ENCODE peak calls at places on chromosome 3, in four cellular contexts. B, W, N and Y are unnamed samples.

GRCh38 chr3:65619391-65620298 is 419.1 kb downstream of the MAGI1 start:
- DNase-seq in B (no peak), W (no peak), N (no peak), Y (no peak)

GRCh38 chr3:13080591-13080990 is 7.4 kb upstream of the IQSEC1 start:
- DNase-seq in B (no peak), W (no peak), N (no peak), Y (no peak)

GRCh38 chr3:109224333-109224732 is 87.8 kb downstream of the C3orf85 start:
- DNase-seq in B (no peak), W (peak), N (peak), Y (no peak)

GRCh38 chr3:64079369-64080160 is 56.3 kb upstream of the PSMD6 start:
- DNase-seq in B (no peak), W (no peak), N (no peak), Y (no peak)

GRCh38 chr3:17055374-17056276 is 170.9 kb downstream of the PLCL2 start:
- DNase-seq in B (no peak), W (no peak), N (no peak), Y (no peak)

GRCh38 chr3:106759686-106760085 is 617.6 kb upstream of the CCDC54 start:
- DNase-seq in B (no peak), W (no peak), N (no peak), Y (no peak)

GRCh38 chr3:158097571-158098553 is 8.4 kb downstream of the SHOX2 start:
- DNase-seq in B (peak), W (no peak), N (peak), Y (no peak)

GRCh38 chr3:53885239-53885638 is 3.3 kb upstream of the ACTR8 start:
- DNase-seq in B (no peak), W (no peak), N (no peak), Y (no peak)

GRCh38 chr3:156474560-156475389 is 80.1 kb downstream of the SSR3 start:
- DNase-seq in B (no peak), W (peak), N (no peak), Y (no peak)

GRCh38 chr3:38224357-38224756 is 41.3 kb upstream of the SLC22A13 start:
- DNase-seq in B (no peak), W (no peak), N (no peak), Y (no peak)

GRCh38 chr3:128070898-128071591 is 18.8 kb downstream of the SEC61A1 start:
- DNase-seq in B (no peak), W (no peak), N (no peak), Y (no peak)

GRCh38 chr3:130514671-130515070 is 2.3 kb upstream of the COL6A6 start:
- DNase-seq in B (no peak), W (no peak), N (no peak), Y (no peak)

GRCh38 chr3:194142156-194142910 is 6.4 kb downstream of the HES1 start:
- DNase-seq in B (no peak), W (no peak), N (no peak), Y (no peak)

GRCh38 chr3:38396861-38397260 is 50.3 kb downstream of the XYLB start:
- DNase-seq in B (no peak), W (no peak), N (no peak), Y (no peak)

GRCh38 chr3:107241217-107241616 is 136.0 kb upstream of the CCDC54 start:
- DNase-seq in B (no peak), W (peak), N (no peak), Y (peak)

GRCh38 chr3:31823184-31823583 is 157.9 kb downstream of the OSBPL10 start:
- DNase-seq in B (no peak), W (no peak), N (no peak), Y (no peak)

GRCh38 chr3:129310111-129310601 is 31.5 kb downstream of the HMCES start:
- DNase-seq in B (no peak), W (no peak), N (no peak), Y (peak)

GRCh38 chr3:110521019-110521418 is 550.6 kb upstream of the NECTIN3 start:
- DNase-seq in B (no peak), W (peak), N (no peak), Y (no peak)

GRCh38 chr3:141979050-141979671 is 102.7 kb downstream of the ATP1B3 start:
- DNase-seq in B (no peak), W (no peak), N (no peak), Y (no peak)

GRCh38 chr3:113245775-113246174 is 34.4 kb downstream of the BOC start:
- DNase-seq in B (no peak), W (no peak), N (no peak), Y (no peak)

GRCh38 chr3:27545061-27545460 is 60.9 kb upstream of the SLC4A7 start:
- DNase-seq in B (no peak), W (no peak), N (no peak), Y (no peak)

GRCh38 chr3:42880601-42881451 is 5.1 kb upstream of the CYP8B1 start:
- DNase-seq in B (peak), W (peak), N (peak), Y (peak)

GRCh38 chr3:8505621-8506020 is 4.0 kb downstream of the LMCD1 start:
- DNase-seq in B (no peak), W (no peak), N (no peak), Y (no peak)

GRCh38 chr3:29950232-29950631 is 656.2 kb upstream of the TGFBR2 start:
- DNase-seq in B (no peak), W (no peak), N (no peak), Y (no peak)

GRCh38 chr3:45544024-45544718 is 50.4 kb upstream of the LIMD1 start:
- DNase-seq in B (no peak), W (no peak), N (no peak), Y (no peak)

GRCh38 chr3:188489639-188490405 is 335.9 kb downstream of the LPP start:
- DNase-seq in B (no peak), W (no peak), N (no peak), Y (no peak)

GRCh38 chr3:9390265-9390888 is 7.0 kb upstream of the SETD5 start:
- DNase-seq in B (peak), W (no peak), N (no peak), Y (no peak)

GRCh38 chr3:14899993-14900618 is 47.3 kb upstream of the NR2C2 start:
- DNase-seq in B (no peak), W (no peak), N (peak), Y (no peak)

GRCh38 chr3:120094776-120095225 is 554 bp upstream of the GSK3B start:
- DNase-seq in B (peak), W (peak), N (peak), Y (peak)

GRCh38 chr3:143329567-143330164 is 210.1 kb downstream of the CHST2 start:
- DNase-seq in B (no peak), W (no peak), N (no peak), Y (no peak)

GRCh38 chr3:82293867-82294266 is 532.4 kb upstream of the GBE1 start:
- DNase-seq in B (no peak), W (no peak), N (no peak), Y (no peak)

GRCh38 chr3:59364471-59364870 is 314.6 kb upstream of the CFAP20DC start:
- DNase-seq in B (no peak), W (no peak), N (no peak), Y (no peak)

GRCh38 chr3:45216210-45216609 is 9.9 kb downstream of the TMEM158 start:
- DNase-seq in B (no peak), W (no peak), N (no peak), Y (no peak)

GRCh38 chr3:172357850-172358754 is 90.2 kb downstream of the GHSR start:
- DNase-seq in B (no peak), W (no peak), N (no peak), Y (no peak)

GRCh38 chr3:27677554-27677953 is 44.6 kb downstream of the EOMES start:
- DNase-seq in B (no peak), W (no peak), N (no peak), Y (no peak)

GRCh38 chr3:64354221-64354620 is 129.0 kb upstream of the PRICKLE2 start:
- DNase-seq in B (no peak), W (no peak), N (no peak), Y (no peak)

GRCh38 chr3:163614886-163615285 is 1463.4 kb downstream of the SI start:
- DNase-seq in B (no peak), W (no peak), N (no peak), Y (no peak)
- H3K27ac ChIP-seq in B (no peak), W (no peak), N (no peak), Y (no peak)

DNA sequence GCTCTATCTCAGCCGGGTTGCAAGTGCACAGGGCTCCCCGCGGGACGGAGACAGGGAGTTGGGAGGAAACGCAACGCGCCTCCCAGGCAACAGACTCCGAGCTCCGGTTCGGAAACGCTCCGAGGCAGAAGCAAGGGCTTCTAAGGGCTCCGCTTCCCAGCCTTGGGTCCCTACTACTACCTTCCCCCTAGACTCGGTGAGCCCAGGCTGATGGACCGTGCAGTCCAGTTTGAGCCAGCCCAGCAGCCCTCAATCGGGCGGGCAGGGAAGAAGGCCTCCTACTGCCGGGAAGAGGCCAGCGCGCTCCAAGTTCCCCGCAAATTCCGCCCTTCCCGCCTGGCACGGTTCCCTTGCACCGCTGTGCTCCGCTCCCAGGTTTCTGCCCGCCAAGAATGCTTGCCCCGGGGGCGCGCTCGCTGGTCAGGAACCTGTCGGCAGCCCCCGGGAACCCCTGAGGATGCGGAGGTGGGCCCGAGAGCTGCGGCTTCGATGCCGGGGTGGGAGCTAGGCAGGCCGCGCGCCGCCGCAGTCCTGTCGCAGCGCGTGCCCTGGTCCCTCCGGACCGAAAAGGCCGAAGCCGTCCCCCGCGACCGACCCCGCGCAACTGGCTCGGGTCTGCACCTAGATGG is 728 bp downstream of the TRANK1 start:
- DNase-seq in B (peak), W (no peak), N (no peak), Y (peak)
- TF ChIP-seq POLR2AphosphoS5 in B (no peak), W (no peak), N (no peak), Y (no peak)

GRCh38 chr3:24433838-24434591 is 60.6 kb downstream of the THRB start:
- DNase-seq in B (no peak), W (no peak), N (no peak), Y (no peak)
- H3K27ac ChIP-seq in B (no peak), W (no peak), N (no peak), Y (no peak)

GRCh38 chr3:177615015-177615414 is 417.7 kb upstream of the TBL1XR1 start:
- DNase-seq in B (peak), W (peak), N (no peak), Y (peak)
- TF ChIP-seq POLR2AphosphoS5 in B (peak), W (peak), N (no peak), Y (peak)

GRCh38 chr3:98561727-98562521 is 30.1 kb downstream of the GPR15 start:
- DNase-seq in B (no peak), W (no peak), N (no peak), Y (no peak)
- H3K27ac ChIP-seq in B (no peak), W (no peak), N (no peak), Y (no peak)

GRCh38 chr3:170044795-170045244 is 7.0 kb downstream of the GPR160 start:
- DNase-seq in B (no peak), W (no peak), N (no peak), Y (no peak)
- TF ChIP-seq POLR2AphosphoS5 in B (peak), W (no peak), N (no peak), Y (no peak)

GRCh38 chr3:11555211-11555782 is 88.4 kb downstream of the VGLL4 start:
- DNase-seq in B (no peak), W (no peak), N (no peak), Y (peak)

GRCh38 chr3:11555823-11556222 is 87.9 kb downstream of the VGLL4 start:
- DNase-seq in B (no peak), W (no peak), N (no peak), Y (no peak)

GRCh38 chr3:11554666-11555065 is 89.0 kb downstream of the VGLL4 start:
- DNase-seq in B (no peak), W (no peak), N (no peak), Y (no peak)

GRCh38 chr3:11553436-11554235 is 90.1 kb downstream of the VGLL4 start:
- DNase-seq in B (no peak), W (no peak), N (no peak), Y (no peak)

DNA sequence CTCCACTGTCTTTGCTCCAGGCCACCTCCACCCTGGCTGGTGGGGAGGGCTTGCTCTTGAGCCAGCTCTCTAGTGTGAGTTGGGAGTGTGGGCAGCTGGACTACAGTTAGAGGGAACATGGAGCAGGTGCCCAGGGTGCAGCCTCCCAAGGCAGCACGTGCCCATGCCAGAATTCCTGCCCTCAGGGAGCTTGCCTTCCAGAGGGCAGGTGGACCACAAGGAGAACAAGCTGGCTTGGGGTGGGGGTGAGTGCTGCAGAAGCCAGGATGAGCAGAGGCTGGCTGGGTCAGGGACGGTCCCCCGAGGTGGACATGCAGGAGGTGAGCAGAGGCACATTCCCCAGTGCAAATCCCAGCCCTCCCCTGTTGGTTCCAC is 89.5 kb downstream of the VGLL4 start:
- DNase-seq in B (no peak), W (no peak), N (no peak), Y (no peak)
- H3K27ac ChIP-seq in B (no peak), W (no peak), N (no peak), Y (peak)

DNA sequence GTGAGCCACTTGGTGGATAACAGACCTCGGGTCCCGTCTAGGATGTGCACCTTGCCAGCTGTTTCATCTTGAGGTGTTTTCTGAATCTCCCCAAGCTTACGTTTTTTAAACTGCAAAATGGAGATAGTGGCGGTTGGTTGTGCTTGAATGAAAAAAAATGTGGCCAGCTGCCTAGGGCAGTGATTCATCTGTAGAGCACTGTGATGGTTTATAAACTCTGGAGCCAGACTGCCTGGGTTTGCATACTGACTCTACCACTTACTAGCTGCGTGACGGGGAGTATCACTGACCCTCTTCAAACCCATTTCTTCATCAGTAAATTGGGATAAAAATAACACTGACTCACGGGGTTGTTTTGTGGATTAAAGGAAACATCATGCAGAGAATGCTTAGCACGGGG is 159.1 kb downstream of the CHL1 start:
- DNase-seq in B (no peak), W (no peak), N (no peak), Y (no peak)
- TF ChIP-seq POLR2AphosphoS5 in B (no peak), W (no peak), N (no peak), Y (no peak)